ENCODE peak calls at places on chromosomes 1 and 21, in ten cellular contexts. N is CD8-positive, alpha-beta T cell; A is breast epithelium; P is psoas muscle; T is tibial artery; J is mammary epithelial cell; B is coronary artery; W is sigmoid colon; C is foreskin fibroblast; F is cardiac fibroblast. G is an unnamed sample.

GRCh38 chr1:76577818-76578185 is 289.5 kb upstream of the ST6GALNAC5 start:
- DNase-seq in F (no peak), W (no peak), B (no peak), J (no peak), A (no peak), T (no peak), P (no peak), C (no peak), N (no peak), G (no peak)

GRCh38 chr1:23916209-23917131 is 3.3 kb upstream of the CNR2 start:
- DNase-seq in W (peak), T (peak), J (peak), F (peak), N (peak), P (no peak), B (no peak), A (peak), C (peak), G (peak)

GRCh38 chr1:36411674-36412648 is 14.3 kb upstream of the LSM10 start:
- DNase-seq in J (peak), W (no peak), N (no peak), A (no peak), F (peak), T (no peak), C (no peak), B (no peak), P (no peak), G (peak)

GRCh38 chr21:28754127-28754611 is 238.5 kb downstream of the LTN1 start:
- DNase-seq in P (no peak), B (peak), F (peak), J (no peak), A (no peak), W (peak), N (no peak), T (no peak), C (peak), G (peak)

GRCh38 chr1:116738673-116739370 is 15.4 kb upstream of the CD2 start:
- DNase-seq in A (no peak), B (no peak), W (no peak), C (no peak), J (peak), F (no peak), N (peak), P (no peak), T (no peak), G (no peak)

GRCh38 chr1:151313501-151313900 is 13.7 kb downstream of the PI4KB start:
- DNase-seq in C (no peak), W (peak), F (peak), T (no peak), P (no peak), B (no peak), N (no peak), A (no peak), J (no peak), G (peak)

GRCh38 chr1:108190001-108190634 is 10.0 kb downstream of the SLC25A24 start:
- DNase-seq in J (no peak), W (no peak), P (no peak), A (no peak), F (no peak), B (no peak), T (no peak), C (no peak), N (no peak), G (no peak)

GRCh38 chr1:159214149-159214760 is 9.6 kb downstream of the ACKR1 start:
- DNase-seq in W (no peak), C (peak), P (no peak), N (no peak), A (peak), T (no peak), B (no peak), J (peak), F (peak), G (peak)

GRCh38 chr1:155127105-155127671 is 488 bp upstream of the EFNA1 start:
- DNase-seq in J (peak), A (peak), B (no peak), P (peak), C (peak), W (peak), N (no peak), F (peak), T (peak), G (peak)

GRCh38 chr1:240854367-240854766 is 242.4 kb upstream of the GREM2 start:
- DNase-seq in N (no peak), P (no peak), C (peak), T (no peak), B (no peak), J (no peak), W (no peak), A (no peak), F (peak), G (no peak)

GRCh38 chr1:229165327-229165726 is 105.6 kb upstream of the RAB4A start:
- DNase-seq in W (no peak), C (no peak), N (no peak), F (no peak), P (no peak), J (no peak), T (no peak), A (no peak), B (no peak), G (no peak)

GRCh38 chr1:39450956-39451601 is 40.4 kb upstream of the BMP8A start:
- DNase-seq in B (no peak), F (peak), C (no peak), A (no peak), P (no peak), T (no peak), W (no peak), N (no peak), J (no peak), G (peak)

DNA sequence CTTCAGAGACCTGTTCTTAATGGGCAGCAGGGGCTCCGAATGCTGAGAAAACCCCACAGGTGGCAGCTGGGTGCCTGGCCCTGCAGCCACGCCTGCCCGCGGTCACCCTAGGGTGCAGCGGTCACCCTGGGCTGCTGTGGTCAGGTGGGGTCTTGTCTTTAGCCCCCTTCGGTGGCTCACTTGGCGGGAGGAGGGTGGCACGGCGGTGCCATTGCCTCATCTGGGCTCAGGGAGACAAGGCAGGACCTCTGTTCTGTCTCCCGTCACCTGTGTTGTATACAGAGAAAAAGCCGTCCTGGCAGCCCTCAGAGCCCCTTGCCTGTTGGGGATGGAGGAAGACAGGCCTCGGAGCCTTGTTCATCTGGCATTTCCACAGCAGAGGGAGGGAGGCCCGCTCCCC is 69.5 kb upstream of the TRAPPC10 start:
- DNase-seq in P (peak), A (no peak), B (no peak), C (no peak), W (no peak), N (no peak), F (no peak), T (no peak), J (no peak), G (no peak)
- TF ChIP-seq CTCF in P (no peak), A (no peak), B (no peak), C (no peak), W (no peak), N (no peak), F (no peak), T (no peak), J (no peak), G (no peak)

DNA sequence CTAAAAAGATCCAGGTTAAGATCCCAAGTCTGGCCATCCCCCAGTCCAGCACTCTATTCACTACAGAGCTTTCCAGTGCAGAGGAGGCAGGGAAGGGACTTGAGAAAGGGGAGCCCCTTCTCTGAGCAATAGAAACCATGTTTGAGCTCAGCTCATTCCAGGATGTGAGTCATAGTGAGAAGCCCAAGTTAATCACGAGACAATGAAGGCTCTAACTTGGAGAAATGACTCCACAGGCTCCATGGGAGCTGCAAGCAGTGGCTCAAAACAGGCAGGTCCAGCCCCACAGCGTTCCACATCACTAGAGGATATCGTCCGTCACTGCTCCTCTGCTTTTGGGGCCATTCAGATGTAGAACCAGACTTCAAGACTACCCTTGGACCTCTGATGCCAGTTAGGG is 59.1 kb downstream of the CAMK2N1 start:
- DNase-seq in T (no peak), N (no peak), C (peak), W (no peak), J (peak), F (peak), P (no peak), B (no peak), A (no peak), G (peak)
- H3K4me3 ChIP-seq in T (no peak), N (no peak), C (no peak), W (no peak), J (no peak), F (no peak), P (no peak), B (no peak), A (no peak), G (no peak)

GRCh38 chr1:41523981-41524675 is 39.6 kb upstream of the EDN2 start:
- DNase-seq in N (no peak), P (no peak), F (no peak), J (no peak), T (no peak), C (no peak), W (no peak), B (no peak), A (no peak), G (no peak)
- TF ChIP-seq CTCF in N (no peak), P (no peak), F (no peak), J (no peak), T (no peak), C (no peak), W (no peak), B (no peak), A (no peak), G (no peak)

DNA sequence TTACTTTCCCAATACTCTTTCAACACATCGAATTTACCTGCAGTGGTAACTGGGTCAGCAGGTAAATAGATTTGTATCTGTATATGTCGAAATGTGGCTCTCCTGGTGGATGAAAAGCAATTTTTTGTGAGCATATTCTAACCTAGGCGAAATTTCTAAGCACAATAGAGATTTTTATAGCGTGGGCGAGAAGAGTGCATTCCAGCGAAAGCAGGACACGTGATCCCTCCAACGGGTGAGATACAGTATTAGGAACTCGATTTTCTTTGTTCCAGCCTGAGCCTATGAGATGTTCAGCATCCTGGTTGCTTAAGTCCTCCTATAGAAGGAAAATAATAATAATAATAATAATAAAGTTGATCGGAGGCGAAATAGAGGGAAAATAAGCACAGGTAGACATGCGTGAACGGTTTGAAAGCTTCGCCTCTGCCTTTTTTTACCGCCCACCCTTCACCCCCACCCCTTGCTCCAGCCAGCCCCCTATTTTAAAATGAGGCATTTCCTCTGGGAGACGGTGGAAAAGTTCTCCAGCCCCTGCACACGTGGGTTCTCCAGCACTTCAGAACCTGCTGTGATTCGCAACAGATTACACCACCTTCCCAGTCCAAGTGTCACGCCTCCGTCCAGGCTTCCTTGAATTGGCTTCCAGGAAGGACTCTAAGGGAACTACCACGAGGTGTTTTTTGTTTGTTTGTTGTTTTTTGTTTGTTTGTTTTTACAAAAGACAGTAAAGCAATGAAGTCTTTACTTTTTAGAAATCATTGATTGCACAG is 2.4 kb downstream of the LRRC7 start:
- DNase-seq in P (no peak), C (no peak), J (no peak), T (no peak), F (no peak), N (no peak), W (no peak), A (no peak), B (no peak), G (no peak)
- H3K4me3 ChIP-seq in P (peak), C (no peak), J (no peak), T (peak), F (no peak), N (no peak), W (no peak), A (no peak), B (peak), G (no peak)

DNA sequence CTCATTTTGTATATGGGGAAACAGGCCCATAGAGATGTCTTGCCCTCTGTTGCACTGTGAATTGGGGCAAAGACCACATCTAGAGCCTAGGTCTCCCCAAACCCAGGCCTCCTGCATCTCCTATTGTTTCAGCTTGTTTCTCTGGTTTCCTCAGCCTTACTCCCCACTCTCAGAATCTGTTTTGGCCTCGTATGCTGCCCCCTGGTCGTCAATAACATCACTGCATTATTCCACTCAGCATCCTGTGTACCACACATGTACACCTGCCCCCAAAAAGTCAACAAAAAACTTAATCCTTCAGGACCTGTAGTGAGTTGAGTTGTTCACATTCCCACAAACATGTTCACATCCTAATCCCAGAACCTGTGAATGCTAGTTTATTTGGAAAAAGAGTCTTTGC is 184.8 kb downstream of the BRINP2 start:
- DNase-seq in W (no peak), J (peak), N (no peak), T (no peak), B (no peak), F (peak), C (no peak), P (no peak), A (no peak), G (peak)
- TF ChIP-seq CTCF in W (no peak), J (peak), N (no peak), T (no peak), B (no peak), F (peak), C (peak), P (peak), A (no peak), G (peak)

G was measured in fibroblast of villous mesenchyme.